ENCODE peak calls at places on chromosomes 2 and 18, in four cellular contexts. J is kidney, B is heart right ventricle, T is left ventricle myocardium inferior. H is an unnamed sample.

GRCh38 chr2:39521876-39522517 is 84.9 kb upstream of the MAP4K3 start:
- DNase-seq in T (no peak), J (no peak), B (no peak), H (no peak)

GRCh38 chr2:30914456-30914855 is 107.2 kb upstream of the CAPN13 start:
- DNase-seq in B (no peak), T (no peak), J (no peak), H (no peak)

GRCh38 chr2:215505044-215505786 is 69.3 kb upstream of the FN1 start:
- DNase-seq in B (no peak), T (no peak), J (no peak), H (no peak)

GRCh38 chr2:173752152-173752551 is 213.0 kb downstream of the SP3 start:
- DNase-seq in J (no peak), B (no peak), T (no peak), H (no peak)

GRCh38 chr2:12725238-12726187 is 8.8 kb downstream of the TRIB2 start:
- DNase-seq in B (no peak), T (no peak), J (peak; percentile 76), H (no peak)

GRCh38 chr2:49753344-49753930 is 599.1 kb upstream of the FSHR start:
- DNase-seq in B (no peak), T (no peak), J (no peak), H (no peak)

GRCh38 chr2:236872971-236873370 is 212.7 kb upstream of the COPS8 start:
- DNase-seq in B (no peak), J (no peak), T (no peak), H (no peak)

GRCh38 chr2:61536086-61536722 is 2.0 kb downstream of the XPO1 start:
- DNase-seq in J (no peak), B (peak; percentile 88), T (peak; percentile 84), H (no peak)

GRCh38 chr2:42136832-42137821 is 32.0 kb upstream of the EML4 start:
- DNase-seq in B (no peak), T (no peak), J (no peak), H (no peak)

GRCh38 chr18:12767580-12768155 is 64.8 kb downstream of the PSMG2 start:
- DNase-seq in J (peak; percentile 12), B (no peak), T (no peak), H (no peak)

GRCh38 chr2:181305151-181306123 is 151.7 kb upstream of the ITGA4 start:
- DNase-seq in J (no peak), B (peak; percentile 57), T (peak; percentile 32), H (no peak)

GRCh38 chr2:20930928-20931327 is 108.0 kb upstream of the LDAH start:
- DNase-seq in J (no peak), T (no peak), B (no peak), H (no peak)

GRCh38 chr2:48754874-48755273 is 650 bp downstream of the LHCGR start:
- DNase-seq in B (no peak), T (peak; percentile 15), J (no peak), H (no peak)

GRCh38 chr18:68714356-68714706 is 577 bp downstream of the TMX3 start:
- DNase-seq in B (no peak), J (no peak), T (no peak), H (no peak)

GRCh38 chr2:101380376-101380775 is 6.9 kb downstream of the CREG2 start:
- DNase-seq in J (no peak), B (peak; percentile 74), T (peak; percentile 53), H (no peak)

GRCh38 chr2:108917078-108917440 is 72.0 kb downstream of the EDAR start:
- DNase-seq in J (no peak), T (no peak), B (no peak), H (no peak)

GRCh38 chr2:54635554-54636152 is 87.8 kb upstream of the EML6 start:
- DNase-seq in J (no peak), T (no peak), B (no peak), H (peak; percentile 12)

GRCh38 chr2:179751184-179751809 is 110.1 kb downstream of the ZNF385B start:
- DNase-seq in J (no peak), B (no peak), T (no peak), H (no peak)

GRCh38 chr2:36438454-36438977 is 82.9 kb downstream of the CRIM1 start:
- DNase-seq in J (no peak), T (no peak), B (no peak), H (peak; percentile 93)

GRCh38 chr18:36780748-36781147 is 48.1 kb downstream of the TPGS2 start:
- DNase-seq in T (no peak), J (no peak), B (no peak), H (no peak)

GRCh38 chr2:225993430-225993829 is 593.9 kb downstream of the NYAP2 start:
- DNase-seq in T (no peak), J (no peak), B (no peak), H (no peak)

GRCh38 chr2:135198481-135198880 is 146.4 kb downstream of the RAB3GAP1 start:
- DNase-seq in B (no peak), T (no peak), J (no peak), H (no peak)

GRCh38 chr18:45637546-45638327 is 22.5 kb downstream of the SLC14A2 start:
- DNase-seq in B (no peak), T (no peak), J (peak; percentile 77), H (no peak)

DNA sequence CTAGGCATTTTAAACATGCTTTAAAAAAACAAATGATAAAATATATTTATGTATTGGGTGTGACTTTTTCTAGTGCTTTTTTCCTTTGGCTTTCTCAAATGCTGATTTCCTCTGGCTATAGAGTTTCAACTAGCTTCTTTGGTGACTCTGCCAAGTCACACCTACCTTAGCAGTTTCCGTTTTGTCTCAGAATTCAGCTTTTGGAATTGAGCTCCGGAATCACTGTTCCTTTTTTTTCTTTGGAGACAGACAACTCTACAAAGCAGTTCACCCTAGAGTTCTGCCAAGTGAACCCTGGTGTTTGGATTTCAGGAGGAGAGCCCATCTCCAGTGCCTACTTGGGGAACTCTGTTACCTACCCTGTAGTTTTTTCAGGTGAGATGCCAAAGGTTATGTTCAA is 89.9 kb downstream of the UPP2 start:
- DNase-seq in T (no peak), B (peak; percentile 13), J (no peak), H (no peak)
- H3K4me3 ChIP-seq in T (peak overlapping the region; percentile 36), B (peak overlapping the region; percentile 12), J (peak overlapping the region; percentile 22), H (no peak overlapping the region)

DNA sequence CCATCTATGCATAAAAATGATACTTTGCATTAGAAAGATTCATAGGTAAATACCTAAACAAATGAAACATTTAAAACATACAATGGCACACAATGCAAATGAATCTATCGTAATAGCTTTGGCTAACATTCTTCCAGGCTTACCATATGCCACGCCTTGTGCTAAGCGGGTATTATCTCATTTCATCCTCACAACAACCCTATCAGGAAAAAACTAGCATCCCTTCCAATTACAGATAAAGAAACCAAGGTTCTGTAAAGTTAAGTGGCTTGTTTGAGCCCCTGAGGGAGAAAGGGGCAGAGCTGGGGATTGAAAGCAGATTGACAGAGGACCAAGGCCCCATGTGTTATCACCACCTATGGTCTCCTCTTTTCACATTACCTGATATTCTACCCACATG is 145.4 kb upstream of the ETAA1 start:
- DNase-seq in T (no peak), B (no peak), J (no peak), H (no peak)
- TF ChIP-seq CTCF in T (no peak), B (no peak), J (no peak), H (no peak)

GRCh38 chr18:63249781-63250180 is 69.8 kb downstream of the BCL2 start:
- DNase-seq in T (no peak), B (no peak), J (no peak), H (no peak)
- H3K36me3 ChIP-seq in T (no peaks in the 10 kb centered on the region), B (no peaks in the 10 kb centered on the region), J (no peaks in the 10 kb centered on the region), H (no peaks in the 10 kb centered on the region)

GRCh38 chr2:205902041-205902898 is 183.7 kb downstream of the INO80D start:
- DNase-seq in T (no peak), B (no peak), J (no peak), H (no peak)
- H3K4me3 ChIP-seq in T (peak overlapping the region; percentile 18), B (peak overlapping the region; percentile 6), J (no peak overlapping the region), H (no peak overlapping the region)

DNA sequence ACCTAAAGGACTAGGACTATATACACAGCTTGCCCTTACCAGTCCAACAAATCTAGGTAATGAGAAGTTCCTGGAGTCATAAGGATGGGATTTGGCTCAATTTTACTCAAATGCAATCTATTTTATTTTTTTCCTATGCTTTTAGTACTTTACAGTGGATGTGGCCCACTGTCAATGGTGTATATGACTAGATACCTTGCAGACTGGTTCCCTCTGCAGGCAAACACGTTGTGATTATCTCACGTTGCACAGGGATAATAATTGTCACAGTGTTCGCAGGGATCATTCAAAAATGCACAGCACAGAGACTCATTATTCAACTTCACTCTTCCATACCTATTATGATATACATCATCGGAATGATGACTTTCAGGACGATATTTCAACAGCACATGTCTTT is 359.7 kb downstream of the MBD2 start:
- DNase-seq in J (no peak), T (no peak), B (no peak), H (no peak)
- TF ChIP-seq CTCF in J (no peak), T (peak; percentile 13), B (no peak), H (no peak)

GRCh38 chr2:46390901-46391395 is 88.4 kb upstream of the TMEM247 start:
- DNase-seq in B (no peak), J (no peak), T (no peak), H (no peak)

GRCh38 chr2:46393352-46393820 is 86.0 kb upstream of the TMEM247 start:
- DNase-seq in T (no peak), J (no peak), B (no peak), H (no peak)

GRCh38 chr2:46394649-46395510 is 84.5 kb upstream of the TMEM247 start:
- DNase-seq in T (no peak), B (no peak), J (no peak), H (no peak)

GRCh38 chr2:46393865-46394264 is 85.5 kb upstream of the TMEM247 start:
- DNase-seq in B (no peak), J (no peak), T (no peak), H (no peak)

DNA sequence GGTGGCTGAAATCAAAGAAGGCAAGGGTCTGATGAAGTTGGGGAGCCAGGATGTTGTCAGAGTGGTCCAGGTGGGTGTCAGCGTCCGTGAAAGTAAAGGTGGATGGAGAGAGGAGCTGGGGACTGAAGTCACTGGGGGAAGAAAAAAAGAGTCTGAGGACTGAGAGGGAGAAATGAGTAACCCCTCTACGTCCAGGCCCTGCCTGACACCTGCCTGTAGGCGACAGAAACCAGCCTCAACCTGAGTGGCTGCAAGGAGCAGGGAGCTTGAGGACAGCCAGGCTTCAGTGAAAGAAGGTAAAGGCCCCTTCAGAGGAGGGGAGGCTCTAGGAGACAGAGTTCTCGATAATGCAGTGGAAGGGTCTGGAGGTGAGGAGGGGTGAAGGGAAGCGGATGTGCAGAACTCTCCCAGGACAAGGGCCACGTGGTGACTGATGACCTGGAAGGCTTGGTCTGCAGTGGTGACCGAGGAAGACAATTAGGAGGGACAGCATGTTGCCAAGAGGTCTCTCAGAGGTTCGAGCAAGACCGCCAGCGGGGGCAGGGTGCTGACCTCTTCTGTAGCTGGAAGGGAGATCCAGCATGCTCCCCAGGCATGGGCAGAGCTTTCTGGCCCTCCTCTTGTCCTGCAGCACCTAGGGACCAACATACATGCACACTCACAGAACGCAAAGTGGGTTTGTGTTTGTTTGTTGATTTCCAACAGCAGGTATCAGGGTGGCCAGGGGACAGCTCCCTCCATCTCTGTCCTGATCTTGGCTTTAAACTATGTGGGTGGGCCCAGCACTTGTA is 86.6 kb upstream of the TMEM247 start:
- DNase-seq in J (no peak), B (no peak), T (no peak), H (no peak)
- H3K36me3 ChIP-seq in J (no peaks in the 10 kb centered on the region), B (no peaks in the 10 kb centered on the region), T (no peaks in the 10 kb centered on the region), H (peaks cover under 1% of the 10 kb centered on the region)

GRCh38 chr2:10982931-10983701 is 71.4 kb downstream of the KCNF1 start:
- DNase-seq in J (no peak), T (peak; percentile 75), B (peak; percentile 79), H (no peak)
- H3K4me3 ChIP-seq in J (no peak overlapping the region), T (peak overlapping the region; percentile 40), B (peak overlapping the region; percentile 9), H (no peak overlapping the region)